ENCODE peak calls at places on chromosomes 1 and 21, in four cellular contexts. X is AG10803, F is nephron progenitor cell, T is breast epithelium. J is an unnamed sample.

GRCh38 chr1:193592325-193592724 is 405.9 kb upstream of the B3GALT2 start:
- DNase-seq in X (no peak), F (no peak), T (no peak), J (no peak)

GRCh38 chr1:115748396-115749130 is 20.0 kb downstream of the CASQ2 start:
- DNase-seq in T (no peak), X (peak), F (no peak), J (no peak)

GRCh38 chr1:223137402-223138100 is 5.5 kb downstream of the TLR5 start:
- DNase-seq in X (peak), T (no peak), F (no peak), J (no peak)

GRCh38 chr1:113073457-113073950 is 506 bp downstream of the LRIG2 start:
- DNase-seq in T (no peak), X (peak), F (peak), J (no peak)

GRCh38 chr1:6470132-6471085 is 4.4 kb upstream of the TNFRSF25 start:
- DNase-seq in F (no peak), X (no peak), T (no peak), J (no peak)

GRCh38 chr1:85573348-85573747 is 7.2 kb upstream of the CCN1 start:
- DNase-seq in T (no peak), F (no peak), X (peak), J (no peak)

GRCh38 chr1:171477804-171478203 is 7.5 kb upstream of the PRRC2C start:
- DNase-seq in T (no peak), X (no peak), F (no peak), J (no peak)

GRCh38 chr1:186735463-186735862 is 55.2 kb upstream of the PTGS2 start:
- DNase-seq in T (no peak), X (no peak), F (no peak), J (no peak)

GRCh38 chr1:182890927-182891610 is 51.9 kb downstream of the DHX9 start:
- DNase-seq in X (no peak), T (no peak), F (no peak), J (peak)

GRCh38 chr1:21517161-21517589 is 8.0 kb downstream of the ALPL start:
- DNase-seq in F (no peak), T (no peak), X (no peak), J (no peak)

GRCh38 chr1:119420638-119421037 is 5.7 kb downstream of the HSD3B2 start:
- DNase-seq in T (no peak), F (no peak), X (no peak), J (no peak)

GRCh38 chr1:201904579-201904978 is 15.9 kb downstream of the SHISA4 start:
- DNase-seq in F (no peak), X (peak), T (no peak), J (no peak)

GRCh38 chr1:151516031-151516511 is 4.9 kb downstream of the CGN start:
- DNase-seq in F (no peak), X (no peak), T (no peak), J (no peak)

GRCh38 chr1:109846148-109846547 is 64.5 kb upstream of the CSF1 start:
- DNase-seq in F (peak), X (no peak), T (no peak), J (no peak)

GRCh38 chr1:118983558-118984021 is 4.6 kb downstream of the TBX15 start:
- DNase-seq in T (no peak), F (no peak), X (peak), J (no peak)

GRCh38 chr1:105632342-105633196 is 1423.9 kb upstream of the PRMT6 start:
- DNase-seq in F (peak), X (no peak), T (no peak), J (no peak)

GRCh38 chr1:88655685-88656299 is 28.3 kb upstream of the PKN2 start:
- DNase-seq in X (peak), T (no peak), F (no peak), J (no peak)

GRCh38 chr21:41953831-41954653 is at the start of gene C2CD2:
- DNase-seq in F (peak), T (no peak), X (peak), J (no peak)

GRCh38 chr1:34060901-34061415 is 104.1 kb downstream of the CSMD2 start:
- DNase-seq in F (no peak), T (no peak), X (peak), J (no peak)

GRCh38 chr1:35683012-35683411 is 35.7 kb downstream of the C1orf216 start:
- DNase-seq in X (no peak), F (no peak), T (no peak), J (no peak)

GRCh38 chr1:175009532-175009931 is 9.8 kb downstream of the CACYBP start:
- DNase-seq in X (no peak), F (no peak), T (no peak), J (no peak)

GRCh38 chr1:167533851-167534300 is 15.5 kb upstream of the CD247 start:
- DNase-seq in F (peak), T (peak), X (peak), J (no peak)

GRCh38 chr1:85850238-85850637 is 142.0 kb upstream of the ZNHIT6 start:
- DNase-seq in X (peak), F (no peak), T (no peak), J (peak)

GRCh38 chr1:95084317-95085176 is 11.8 kb upstream of the ALG14 start:
- DNase-seq in X (peak), F (peak), T (no peak), J (peak)

GRCh38 chr1:157105988-157106812 is 6.6 kb upstream of the ETV3L start:
- DNase-seq in F (no peak), T (no peak), X (peak), J (no peak)

GRCh38 chr21:31665397-31665796 is 5.9 kb downstream of the SOD1 start:
- DNase-seq in X (no peak), F (peak), T (no peak), J (no peak)
- TF ChIP-seq CTCF in X (no peak), F (no peak), T (no peak), J (no peak)

GRCh38 chr21:36169465-36170128 is 13.0 kb downstream of the DOP1B start:
- DNase-seq in X (no peak), F (no peak), T (no peak), J (no peak)
- TF ChIP-seq CTCF in X (no peak), F (no peak), T (no peak), J (no peak)

GRCh38 chr1:39659538-39659937 is 12.4 kb downstream of the NT5C1A start:
- DNase-seq in T (no peak), X (no peak), F (no peak), J (no peak)

GRCh38 chr1:39656416-39656815 is 15.5 kb downstream of the NT5C1A start:
- DNase-seq in F (no peak), X (no peak), T (no peak), J (no peak)

GRCh38 chr1:39657402-39657801 is 14.5 kb downstream of the NT5C1A start:
- DNase-seq in F (no peak), X (peak), T (no peak), J (no peak)

GRCh38 chr1:39659110-39659509 is 12.8 kb downstream of the NT5C1A start:
- DNase-seq in X (no peak), T (no peak), F (no peak), J (no peak)

GRCh38 chr1:39657923-39658485 is 13.9 kb downstream of the NT5C1A start:
- DNase-seq in X (peak), T (no peak), F (peak), J (peak)
- TF ChIP-seq CTCF in X (peak), T (peak), F (peak), J (peak)

DNA sequence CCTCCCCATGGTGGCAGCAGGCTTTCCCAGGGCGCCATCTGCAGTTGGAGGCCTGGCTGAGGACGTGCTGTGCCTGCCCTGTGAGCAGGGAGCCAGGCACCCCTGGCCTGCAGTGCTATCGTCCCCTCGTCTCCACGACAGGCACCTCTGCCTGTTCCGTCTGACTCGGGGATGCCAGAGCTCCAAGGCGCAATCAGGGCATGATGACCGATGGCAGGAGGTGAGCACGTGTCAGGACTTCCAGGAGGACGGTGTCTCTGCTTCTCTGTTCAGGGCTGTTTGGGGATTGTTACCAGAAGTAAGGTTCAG is 125.2 kb downstream of the PCBP3 start:
- DNase-seq in X (no peak), T (no peak), F (no peak), J (no peak)
- TF ChIP-seq CTCF in X (no peak), T (no peak), F (no peak), J (peak)

GRCh38 chr1:26851106-26851684 is 11.8 kb upstream of the SFN start:
- DNase-seq in X (no peak), F (no peak), T (no peak), J (no peak)
- TF ChIP-seq CTCF in X (no peak), F (no peak), T (no peak), J (no peak)

GRCh38 chr1:154466879-154467767 is 34.9 kb upstream of the TDRD10 start:
- DNase-seq in F (no peak), T (no peak), X (peak), J (no peak)
- TF ChIP-seq CTCF in F (peak), T (peak), X (peak), J (no peak)

GRCh38 chr1:212607206-212607923 is 1.2 kb upstream of the ATF3 start:
- DNase-seq in F (peak), X (no peak), T (no peak), J (no peak)
- TF ChIP-seq CTCF in F (no peak), X (no peak), T (no peak), J (no peak)

DNA sequence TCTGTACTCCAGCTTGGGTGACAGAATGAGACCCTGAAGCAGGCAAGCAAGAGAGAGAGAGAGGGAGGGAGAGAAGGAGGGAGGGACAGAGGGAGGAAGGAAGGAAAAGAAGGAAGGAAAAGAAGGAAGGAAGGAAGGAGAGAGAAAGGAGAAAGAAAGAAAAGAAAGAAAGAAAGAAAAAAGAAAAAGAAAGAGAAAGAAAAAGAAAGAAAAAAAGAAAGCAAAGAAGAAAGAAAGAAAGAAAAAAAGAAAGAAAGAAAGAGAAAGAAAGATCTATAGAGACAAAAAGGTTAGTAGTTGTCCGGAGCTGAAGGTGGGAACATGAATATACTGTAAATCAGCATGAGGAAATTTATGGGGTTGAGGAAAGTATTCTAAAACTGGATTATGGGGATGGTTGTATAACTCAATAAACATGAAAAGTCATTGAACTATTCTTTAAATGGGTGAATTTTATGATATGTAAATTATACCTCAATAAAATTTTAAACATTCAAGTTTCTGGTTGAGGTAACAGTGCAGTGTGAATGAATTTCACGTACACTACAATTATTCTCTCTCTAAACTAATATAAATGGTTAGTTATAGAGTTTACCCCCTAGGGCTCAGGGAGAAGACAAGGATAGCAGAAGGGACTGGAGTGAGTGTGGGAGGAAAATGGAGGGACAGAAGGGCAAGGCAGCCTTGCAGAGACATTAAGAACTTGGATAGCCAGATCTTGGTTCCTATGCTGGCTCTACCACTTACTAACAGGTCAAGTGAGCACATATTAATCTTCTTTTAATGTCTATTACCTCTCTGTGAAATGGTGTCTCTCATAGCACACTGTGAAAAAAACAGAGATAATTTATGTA is 24.8 kb upstream of the SERTAD4 start:
- DNase-seq in X (no peak), F (no peak), T (no peak), J (no peak)
- TF ChIP-seq CTCF in X (no peak), F (no peak), T (no peak), J (no peak)

GRCh38 chr1:228416217-228416971 is at the start of gene TRIM17:
- DNase-seq in F (peak), T (no peak), X (no peak), J (no peak)
- TF ChIP-seq CTCF in F (peak), T (peak), X (peak), J (no peak)

J was measured in LNCaP clone FGC.